ENCODE peak calls at places on chromosome 7, in seven cellular contexts. O, I, H, A, R, Y and P are unnamed samples.

GRCh38 chr7:19538036-19538435 is 170.8 kb downstream of the POLR1F start:
- DNase-seq in O (peak), I (no peak), H (peak), A (no peak), R (no peak), Y (no peak), P (no peak)

GRCh38 chr7:106190589-106191330 is 78.6 kb upstream of the SYPL1 start:
- DNase-seq in O (no peak), I (no peak), H (no peak), A (no peak), R (no peak), Y (no peak), P (no peak)

GRCh38 chr7:94057955-94058354 is 53.8 kb upstream of the BET1 start:
- DNase-seq in O (no peak), I (no peak), H (no peak), A (no peak), R (no peak), Y (no peak), P (no peak)

GRCh38 chr7:27764109-27764508 is 24.1 kb downstream of the TAX1BP1 start:
- DNase-seq in O (no peak), I (no peak), H (no peak), A (no peak), R (no peak), Y (no peak), P (no peak)

GRCh38 chr7:105643857-105644256 is 62.6 kb upstream of the EFCAB10 start:
- DNase-seq in O (no peak), I (no peak), H (no peak), A (no peak), R (no peak), Y (no peak), P (no peak)

GRCh38 chr7:104328970-104329825 is 795 bp downstream of the LHFPL3 start:
- DNase-seq in O (peak), I (no peak), H (peak), A (no peak), R (no peak), Y (no peak), P (no peak)

GRCh38 chr7:10734595-10734994 is 239.1 kb upstream of the PHF14 start:
- DNase-seq in O (no peak), I (no peak), H (no peak), A (no peak), R (no peak), Y (no peak), P (no peak)

GRCh38 chr7:50145801-50146338 is 52.8 kb upstream of the ZPBP start:
- DNase-seq in O (no peak), I (no peak), H (no peak), A (no peak), R (no peak), Y (no peak), P (no peak)

GRCh38 chr7:157278167-157278790 is 58.5 kb upstream of the DNAJB6 start:
- DNase-seq in O (no peak), I (no peak), H (no peak), A (no peak), R (no peak), Y (no peak), P (no peak)

GRCh38 chr7:25216837-25217236 is 11.4 kb downstream of the NPVF start:
- DNase-seq in O (peak), I (no peak), H (peak), A (no peak), R (peak), Y (no peak), P (no peak)

GRCh38 chr7:38781991-38782390 is 127.0 kb downstream of the VPS41 start:
- DNase-seq in O (no peak), I (no peak), H (peak), A (no peak), R (no peak), Y (no peak), P (no peak)

GRCh38 chr7:34544621-34545020 is 113.4 kb upstream of the NPSR1 start:
- DNase-seq in O (no peak), I (no peak), H (no peak), A (no peak), R (no peak), Y (no peak), P (no peak)

GRCh38 chr7:94022550-94022949 is 18.4 kb upstream of the BET1 start:
- DNase-seq in O (no peak), I (no peak), H (no peak), A (no peak), R (no peak), Y (no peak), P (no peak)

GRCh38 chr7:19117081-19117869 is at the start of gene TWIST1:
- DNase-seq in O (peak), I (no peak), H (peak), A (no peak), R (peak), Y (peak), P (no peak)

GRCh38 chr7:96055717-96056116 is 266.2 kb downstream of the SLC25A13 start:
- DNase-seq in O (no peak), I (no peak), H (no peak), A (no peak), R (no peak), Y (no peak), P (no peak)

GRCh38 chr7:26081627-26082026 is 70.4 kb upstream of the NFE2L3 start:
- DNase-seq in O (no peak), I (no peak), H (peak), A (no peak), R (peak), Y (no peak), P (no peak)

GRCh38 chr7:66039094-66039493 is 36.5 kb upstream of the ASL start:
- DNase-seq in O (no peak), I (no peak), H (no peak), A (no peak), R (no peak), Y (no peak), P (no peak)

GRCh38 chr7:141071260-141071854 is 2.5 kb upstream of the TMEM178B start:
- DNase-seq in O (peak), I (no peak), H (peak), A (no peak), R (peak), Y (peak), P (no peak)

GRCh38 chr7:46999866-47000265 is 582.0 kb downstream of the TNS3 start:
- DNase-seq in O (no peak), I (no peak), H (no peak), A (no peak), R (no peak), Y (no peak), P (no peak)

GRCh38 chr7:110522061-110522750 is 568.7 kb upstream of the LRRN3 start:
- DNase-seq in O (no peak), I (no peak), H (no peak), A (no peak), R (no peak), Y (no peak), P (no peak)

GRCh38 chr7:102468416-102469350 is 3.9 kb downstream of the LRWD1 start:
- DNase-seq in O (no peak), I (no peak), H (no peak), A (no peak), R (no peak), Y (no peak), P (no peak)

GRCh38 chr7:47326808-47327207 is 255.1 kb downstream of the TNS3 start:
- DNase-seq in O (peak), I (no peak), H (peak), A (no peak), R (no peak), Y (peak), P (no peak)

GRCh38 chr7:34841326-34841725 is 183.3 kb downstream of the NPSR1 start:
- DNase-seq in O (no peak), I (no peak), H (peak), A (no peak), R (no peak), Y (no peak), P (no peak)

DNA sequence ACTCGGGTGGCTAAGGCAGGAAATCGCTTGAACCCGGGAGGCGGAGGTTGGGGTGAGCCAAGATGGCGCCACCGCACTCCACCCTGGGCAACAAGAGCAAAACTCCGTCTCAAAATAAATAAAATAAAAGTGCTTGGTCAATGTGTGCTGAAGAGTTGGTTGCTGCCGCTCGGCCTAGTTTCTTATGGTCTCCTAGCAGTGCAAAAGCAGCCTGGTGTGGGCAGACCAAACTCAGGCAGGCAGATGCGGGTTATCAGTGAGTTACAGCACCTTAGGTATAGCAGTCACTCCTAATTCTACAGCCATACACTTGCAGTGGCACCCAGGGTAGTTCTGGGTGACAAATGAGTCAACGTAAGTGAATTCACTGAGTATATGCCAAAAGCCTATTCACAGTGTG is 22.6 kb downstream of the HSPB1 start:
- DNase-seq in O (no peak), I (no peak), H (no peak), A (no peak), R (no peak), Y (no peak), P (no peak)
- H3K27ac ChIP-seq in O (peak), I (peak), H (peak), A (no peak), R (no peak), Y (peak), P (no peak)

GRCh38 chr7:7773334-7774308 is 55.2 kb upstream of the RPA3 start:
- DNase-seq in O (no peak), I (no peak), H (no peak), A (no peak), R (no peak), Y (no peak), P (no peak)
- H3K27ac ChIP-seq in O (no peak), I (no peak), H (no peak), A (no peak), R (no peak), Y (no peak), P (no peak)

DNA sequence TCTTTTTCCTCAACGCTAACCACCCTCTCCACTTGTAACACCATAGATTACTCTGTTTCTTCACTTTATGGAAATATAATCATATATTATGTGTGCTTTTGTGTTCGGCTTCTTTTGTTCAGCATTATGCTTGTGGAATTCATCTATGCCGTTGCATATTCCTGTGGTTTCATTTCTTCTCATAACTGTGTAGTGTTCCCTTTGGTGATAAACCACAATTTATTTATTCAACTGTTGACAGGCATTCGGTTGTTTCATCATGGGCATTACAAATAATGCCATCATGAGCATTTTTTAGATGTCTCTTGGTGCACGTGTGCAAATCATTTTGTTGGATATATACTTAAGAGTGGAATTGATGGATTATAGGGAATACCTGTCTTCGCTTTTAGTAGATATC is 12.1 kb downstream of the AVL9 start:
- DNase-seq in O (peak), I (no peak), H (no peak), A (no peak), R (no peak), Y (no peak), P (no peak)
- H3K27ac ChIP-seq in O (peak), I (no peak), H (no peak), A (no peak), R (no peak), Y (no peak), P (peak)

GRCh38 chr7:33050425-33051318 is 11.9 kb downstream of the NT5C3A start:
- DNase-seq in O (peak), I (no peak), H (peak), A (no peak), R (peak), Y (no peak), P (no peak)

GRCh38 chr7:33053716-33054115 is 8.9 kb downstream of the NT5C3A start:
- DNase-seq in O (no peak), I (no peak), H (no peak), A (no peak), R (no peak), Y (no peak), P (no peak)

GRCh38 chr7:33055147-33055546 is 7.4 kb downstream of the NT5C3A start:
- DNase-seq in O (no peak), I (no peak), H (no peak), A (no peak), R (no peak), Y (no peak), P (no peak)

GRCh38 chr7:33059635-33060034 is 2.9 kb downstream of the NT5C3A start:
- DNase-seq in O (no peak), I (no peak), H (no peak), A (no peak), R (no peak), Y (no peak), P (no peak)

DNA sequence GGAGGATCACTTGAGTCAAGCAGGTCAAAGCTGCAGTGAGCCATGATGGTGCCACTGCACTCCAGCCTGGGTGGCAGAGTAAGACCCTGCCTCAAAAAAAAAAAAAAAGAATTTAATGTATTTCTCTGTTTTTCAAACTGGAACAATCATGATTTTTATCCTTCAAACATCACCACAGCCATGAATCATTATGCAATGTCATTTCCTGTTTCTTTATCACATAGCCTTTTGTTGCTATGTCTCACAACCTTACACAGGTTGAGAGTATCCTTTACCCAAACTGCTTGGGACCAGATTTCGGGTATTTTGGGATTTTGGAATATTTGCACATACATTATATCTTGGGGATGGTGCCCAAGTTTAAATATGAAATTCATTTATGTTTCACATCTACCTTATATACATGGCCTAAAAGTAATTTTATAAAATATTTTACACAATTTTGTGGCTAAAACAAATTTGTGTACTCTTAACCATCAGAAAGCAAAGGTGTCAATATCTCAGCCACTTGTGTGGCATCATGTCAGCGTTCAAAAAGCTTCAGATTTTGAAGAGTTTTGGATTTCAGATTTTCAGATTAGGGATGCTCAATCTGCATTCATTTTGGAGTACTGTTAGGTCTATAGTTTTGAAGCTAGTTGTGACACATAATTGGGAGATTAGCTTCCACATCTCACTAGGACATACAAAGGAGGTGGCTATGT is 8.2 kb downstream of the NT5C3A start:
- DNase-seq in O (peak), I (no peak), H (no peak), A (no peak), R (no peak), Y (no peak), P (no peak)
- H3K27ac ChIP-seq in O (peak), I (no peak), H (no peak), A (peak), R (no peak), Y (no peak), P (peak)

DNA sequence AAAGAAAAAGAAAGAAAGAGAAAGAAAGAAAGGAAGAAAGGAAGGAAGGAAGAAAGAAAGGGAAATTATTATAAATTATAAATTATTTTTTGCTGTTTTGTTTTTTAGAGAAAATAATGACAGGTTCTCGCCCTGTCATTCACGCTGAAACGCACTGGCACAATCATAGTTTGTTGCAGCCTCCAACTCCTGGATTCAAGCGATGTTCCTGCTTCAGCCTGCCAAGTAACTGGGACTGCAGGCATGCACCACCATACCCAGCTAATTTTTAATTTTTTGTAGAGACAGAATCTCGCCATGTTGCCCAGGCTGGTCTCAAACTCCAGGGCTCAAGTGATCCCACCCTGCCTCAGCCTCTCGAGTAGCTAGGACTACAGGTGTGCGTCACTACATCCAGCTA is 21.6 kb downstream of the MMD2 start:
- DNase-seq in O (no peak), I (no peak), H (no peak), A (no peak), R (no peak), Y (no peak), P (no peak)
- H3K27ac ChIP-seq in O (no peak), I (no peak), H (no peak), A (no peak), R (no peak), Y (no peak), P (no peak)

GRCh38 chr7:91348686-91349085 is 84.5 kb downstream of the FZD1 start:
- DNase-seq in O (peak), I (no peak), H (no peak), A (no peak), R (peak), Y (no peak), P (no peak)
- H3K27ac ChIP-seq in O (no peak), I (no peak), H (no peak), A (no peak), R (no peak), Y (no peak), P (no peak)

GRCh38 chr7:74235525-74236269 is 18.5 kb downstream of the RFC2 start:
- DNase-seq in O (no peak), I (no peak), H (no peak), A (no peak), R (no peak), Y (no peak), P (no peak)

GRCh38 chr7:74236284-74236683 is 17.9 kb downstream of the RFC2 start:
- DNase-seq in O (no peak), I (no peak), H (no peak), A (no peak), R (no peak), Y (no peak), P (no peak)

GRCh38 chr7:74231232-74231590 is 21.4 kb downstream of the LAT2 start:
- DNase-seq in O (no peak), I (no peak), H (no peak), A (no peak), R (no peak), Y (no peak), P (no peak)

GRCh38 chr7:74233655-74234280 is 20.4 kb downstream of the RFC2 start:
- DNase-seq in O (peak), I (no peak), H (no peak), A (no peak), R (no peak), Y (no peak), P (no peak)

GRCh38 chr7:74234549-74234948 is 19.6 kb downstream of the RFC2 start:
- DNase-seq in O (no peak), I (no peak), H (no peak), A (no peak), R (no peak), Y (no peak), P (no peak)
- H3K27ac ChIP-seq in O (no peak), I (no peak), H (no peak), A (no peak), R (no peak), Y (no peak), P (no peak)

GRCh38 chr7:212754-213153 is 20.4 kb downstream of the FAM20C start:
- DNase-seq in O (no peak), I (no peak), H (no peak), A (no peak), R (no peak), Y (no peak), P (no peak)
- H3K27ac ChIP-seq in O (no peak), I (no peak), H (no peak), A (no peak), R (no peak), Y (no peak), P (no peak)

GRCh38 chr7:148882192-148882591 is 1.9 kb downstream of the EZH2 start:
- DNase-seq in O (no peak), I (no peak), H (no peak), A (no peak), R (no peak), Y (no peak), P (no peak)
- H3K27ac ChIP-seq in O (no peak), I (no peak), H (no peak), A (peak), R (no peak), Y (no peak), P (peak)